ENCODE peak calls at places on chromosomes 3 and 15, in six cellular contexts. One of them, this sample, is unnamed.

GRCh38 chr15:93974804-93975481 is 256.4 kb upstream of the MCTP2 start:
- DNase-seq in gastrocnemius medialis: no peak
- DNase-seq in hepatocyte: peak; percentile 81
- DNase-seq in ascending aorta: no peak
- DNase-seq in HCT116: peak; percentile 2
- DNase-seq in ovary: no peak
- DNase-seq in this sample: no peak

GRCh38 chr15:33612721-33613304 is 302.0 kb downstream of the RYR3 start:
- DNase-seq in gastrocnemius medialis: no peak
- DNase-seq in HCT116: no peak
- DNase-seq in hepatocyte: no peak
- DNase-seq in ascending aorta: no peak
- DNase-seq in ovary: no peak
- DNase-seq in this sample: no peak

GRCh38 chr15:34161329-34161953 is 48.5 kb downstream of the KATNBL1 start:
- DNase-seq in ascending aorta: no peak
- DNase-seq in gastrocnemius medialis: no peak
- DNase-seq in ovary: no peak
- DNase-seq in HCT116: peak; percentile 26
- DNase-seq in hepatocyte: peak; percentile 57
- DNase-seq in this sample: no peak

GRCh38 chr3:197289726-197290125 is 8.7 kb downstream of the DLG1 start:
- DNase-seq in gastrocnemius medialis: no peak
- DNase-seq in ovary: no peak
- DNase-seq in ascending aorta: no peak
- DNase-seq in hepatocyte: no peak
- DNase-seq in HCT116: no peak
- DNase-seq in this sample: no peak

GRCh38 chr15:51310064-51310463 is 28.3 kb downstream of the CYP19A1 start:
- DNase-seq in hepatocyte: no peak
- DNase-seq in ovary: no peak
- DNase-seq in HCT116: no peak
- DNase-seq in gastrocnemius medialis: no peak
- DNase-seq in ascending aorta: no peak
- DNase-seq in this sample: peak; percentile 55

GRCh38 chr3:118882353-118882947 is 152.2 kb downstream of the IGSF11 start:
- DNase-seq in gastrocnemius medialis: peak; percentile 6
- DNase-seq in ascending aorta: peak; percentile 75
- DNase-seq in ovary: peak; percentile 67
- DNase-seq in HCT116: peak; percentile 49
- DNase-seq in hepatocyte: peak; percentile 80
- DNase-seq in this sample: peak; percentile 73

GRCh38 chr15:95988574-95988887 is 342.0 kb upstream of the NR2F2 start:
- DNase-seq in hepatocyte: peak; percentile 16
- DNase-seq in ovary: peak; percentile 58
- DNase-seq in HCT116: no peak
- DNase-seq in gastrocnemius medialis: no peak
- DNase-seq in ascending aorta: no peak
- DNase-seq in this sample: no peak

GRCh38 chr3:142646020-142646783 is 50.0 kb downstream of the PLS1 start:
- DNase-seq in hepatocyte: no peak
- DNase-seq in HCT116: no peak
- DNase-seq in ascending aorta: no peak
- DNase-seq in gastrocnemius medialis: no peak
- DNase-seq in ovary: no peak
- DNase-seq in this sample: no peak

GRCh38 chr3:114319453-114319852 is 25.6 kb downstream of the TIGIT start:
- DNase-seq in HCT116: no peak
- DNase-seq in ovary: no peak
- DNase-seq in hepatocyte: peak; percentile 8
- DNase-seq in gastrocnemius medialis: no peak
- DNase-seq in ascending aorta: no peak
- DNase-seq in this sample: no peak

GRCh38 chr15:40038267-40038653 is 721 bp downstream of the SRP14 start:
- DNase-seq in ovary: no peak
- DNase-seq in HCT116: no peak
- DNase-seq in hepatocyte: no peak
- DNase-seq in ascending aorta: no peak
- DNase-seq in gastrocnemius medialis: no peak
- DNase-seq in this sample: no peak

GRCh38 chr3:101898752-101899169 is 49.4 kb downstream of the NFKBIZ start:
- DNase-seq in hepatocyte: no peak
- DNase-seq in HCT116: no peak
- DNase-seq in ovary: no peak
- DNase-seq in gastrocnemius medialis: peak; percentile 9
- DNase-seq in ascending aorta: no peak
- DNase-seq in this sample: no peak

GRCh38 chr15:99135194-99135593 is 30.3 kb downstream of the SYNM start:
- DNase-seq in ovary: no peak
- DNase-seq in ascending aorta: no peak
- DNase-seq in gastrocnemius medialis: no peak
- DNase-seq in hepatocyte: no peak
- DNase-seq in HCT116: no peak
- DNase-seq in this sample: no peak

GRCh38 chr3:11391172-11391879 is 119.1 kb downstream of the ATG7 start:
- DNase-seq in hepatocyte: peak; percentile 28
- DNase-seq in HCT116: no peak
- DNase-seq in ovary: no peak
- DNase-seq in gastrocnemius medialis: no peak
- DNase-seq in ascending aorta: no peak
- DNase-seq in this sample: no peak

GRCh38 chr15:68231102-68231818 is 1.7 kb upstream of the CLN6 start:
- DNase-seq in HCT116: no peak
- DNase-seq in ascending aorta: peak; percentile 61
- DNase-seq in ovary: no peak
- DNase-seq in hepatocyte: no peak
- DNase-seq in gastrocnemius medialis: no peak
- DNase-seq in this sample: no peak

GRCh38 chr3:76024640-76025039 is 239.3 kb upstream of the ZNF717 start:
- DNase-seq in gastrocnemius medialis: no peak
- DNase-seq in HCT116: no peak
- DNase-seq in ovary: no peak
- DNase-seq in hepatocyte: peak; percentile 22
- DNase-seq in ascending aorta: no peak
- DNase-seq in this sample: no peak

GRCh38 chr3:189529468-189529867 is 101.7 kb upstream of the TP63 start:
- DNase-seq in ovary: no peak
- DNase-seq in gastrocnemius medialis: no peak
- DNase-seq in HCT116: no peak
- DNase-seq in ascending aorta: no peak
- DNase-seq in hepatocyte: no peak
- DNase-seq in this sample: no peak

GRCh38 chr3:187919990-187920389 is 174.7 kb upstream of the BCL6 start:
- DNase-seq in gastrocnemius medialis: no peak
- DNase-seq in HCT116: no peak
- DNase-seq in ascending aorta: no peak
- DNase-seq in ovary: no peak
- DNase-seq in hepatocyte: no peak
- DNase-seq in this sample: no peak

GRCh38 chr3:94522488-94522887 is 459.6 kb downstream of the NSUN3 start:
- DNase-seq in HCT116: no peak
- DNase-seq in ovary: no peak
- DNase-seq in hepatocyte: peak; percentile 21
- DNase-seq in ascending aorta: no peak
- DNase-seq in gastrocnemius medialis: no peak
- DNase-seq in this sample: no peak

GRCh38 chr3:21750831-21751391 is at the start of gene ZNF385D:
- DNase-seq in hepatocyte: peak; percentile 69
- DNase-seq in HCT116: no peak
- DNase-seq in ovary: peak; percentile 49
- DNase-seq in ascending aorta: peak; percentile 79
- DNase-seq in gastrocnemius medialis: peak; percentile 22
- DNase-seq in this sample: peak; percentile 45

GRCh38 chr3:105747056-105747455 is 121.8 kb downstream of the CBLB start:
- DNase-seq in gastrocnemius medialis: no peak
- DNase-seq in hepatocyte: no peak
- DNase-seq in ascending aorta: no peak
- DNase-seq in HCT116: no peak
- DNase-seq in ovary: no peak
- DNase-seq in this sample: no peak

GRCh38 chr3:170189396-170190256 is 8.1 kb upstream of the PHC3 start:
- DNase-seq in ovary: no peak
- DNase-seq in gastrocnemius medialis: no peak
- DNase-seq in ascending aorta: no peak
- DNase-seq in HCT116: no peak
- DNase-seq in hepatocyte: no peak
- DNase-seq in this sample: no peak
- TF ChIP-seq CTCF in ovary: no peak
- TF ChIP-seq CTCF in gastrocnemius medialis: no peak
- TF ChIP-seq CTCF in ascending aorta: no peak
- TF ChIP-seq CTCF in HCT116: no peak
- TF ChIP-seq CTCF in hepatocyte: no peak
- TF ChIP-seq CTCF in this sample: no peak

GRCh38 chr15:83654379-83655236 is 685 bp downstream of the ADAMTSL3 start:
- DNase-seq in gastrocnemius medialis: no peak
- DNase-seq in ovary: peak; percentile 19
- DNase-seq in ascending aorta: peak; percentile 75
- DNase-seq in HCT116: no peak
- DNase-seq in hepatocyte: peak; percentile 41
- DNase-seq in this sample: peak; percentile 78
- H3K4me3 ChIP-seq in gastrocnemius medialis: peak overlapping the region; percentile 57
- H3K4me3 ChIP-seq in ovary: peak overlapping the region; percentile 66
- H3K4me3 ChIP-seq in ascending aorta: peak overlapping the region; percentile 74
- H3K4me3 ChIP-seq in HCT116: no peak overlapping the region
- H3K4me3 ChIP-seq in hepatocyte: peak overlapping the region; percentile 16
- H3K4me3 ChIP-seq in this sample: peak overlapping the region; percentile 91

GRCh38 chr15:29631076-29632070 is 190.9 kb downstream of the TJP1 start:
- DNase-seq in ascending aorta: no peak
- DNase-seq in HCT116: no peak
- DNase-seq in gastrocnemius medialis: no peak
- DNase-seq in hepatocyte: no peak
- DNase-seq in ovary: no peak
- DNase-seq in this sample: no peak
- TF ChIP-seq CTCF in ascending aorta: no peak
- TF ChIP-seq CTCF in HCT116: no peak
- TF ChIP-seq CTCF in gastrocnemius medialis: no peak
- TF ChIP-seq CTCF in hepatocyte: no peak
- TF ChIP-seq CTCF in ovary: no peak
- TF ChIP-seq CTCF in this sample: no peak

GRCh38 chr3:151437047-151437446 is 23.8 kb downstream of the IGSF10 start:
- DNase-seq in gastrocnemius medialis: no peak
- DNase-seq in HCT116: no peak
- DNase-seq in ovary: no peak
- DNase-seq in hepatocyte: no peak
- DNase-seq in ascending aorta: no peak
- DNase-seq in this sample: no peak

GRCh38 chr3:151434151-151434890 is 26.5 kb downstream of the IGSF10 start:
- DNase-seq in ascending aorta: no peak
- DNase-seq in HCT116: no peak
- DNase-seq in ovary: no peak
- DNase-seq in hepatocyte: peak; percentile 13
- DNase-seq in gastrocnemius medialis: no peak
- DNase-seq in this sample: no peak

GRCh38 chr3:151430821-151431484 is 29.9 kb downstream of the IGSF10 start:
- DNase-seq in ascending aorta: no peak
- DNase-seq in gastrocnemius medialis: no peak
- DNase-seq in HCT116: no peak
- DNase-seq in hepatocyte: no peak
- DNase-seq in ovary: no peak
- DNase-seq in this sample: no peak

GRCh38 chr3:151431940-151432339 is 28.9 kb downstream of the IGSF10 start:
- DNase-seq in ascending aorta: no peak
- DNase-seq in gastrocnemius medialis: no peak
- DNase-seq in HCT116: no peak
- DNase-seq in hepatocyte: no peak
- DNase-seq in ovary: no peak
- DNase-seq in this sample: no peak

GRCh38 chr3:151432624-151433372 is 28.1 kb downstream of the IGSF10 start:
- DNase-seq in gastrocnemius medialis: no peak
- DNase-seq in hepatocyte: no peak
- DNase-seq in ascending aorta: no peak
- DNase-seq in ovary: no peak
- DNase-seq in HCT116: no peak
- DNase-seq in this sample: no peak
- H3K4me3 ChIP-seq in gastrocnemius medialis: no peak overlapping the region
- H3K4me3 ChIP-seq in hepatocyte: no peak overlapping the region
- H3K4me3 ChIP-seq in ascending aorta: no peak overlapping the region
- H3K4me3 ChIP-seq in ovary: no peak overlapping the region
- H3K4me3 ChIP-seq in HCT116: no peak overlapping the region
- H3K4me3 ChIP-seq in this sample: no peak overlapping the region

GRCh38 chr3:16595778-16596177 is 9.4 kb downstream of the DAZL start:
- DNase-seq in HCT116: no peak
- DNase-seq in ascending aorta: no peak
- DNase-seq in ovary: no peak
- DNase-seq in hepatocyte: no peak
- DNase-seq in gastrocnemius medialis: no peak
- DNase-seq in this sample: no peak
- TF ChIP-seq CTCF in HCT116: no peak
- TF ChIP-seq CTCF in ascending aorta: no peak
- TF ChIP-seq CTCF in ovary: no peak
- TF ChIP-seq CTCF in hepatocyte: no peak
- TF ChIP-seq CTCF in gastrocnemius medialis: no peak
- TF ChIP-seq CTCF in this sample: no peak

GRCh38 chr3:184488577-184488976 is 73.0 kb upstream of the EPHB3 start:
- DNase-seq in HCT116: no peak
- DNase-seq in ovary: no peak
- DNase-seq in gastrocnemius medialis: no peak
- DNase-seq in hepatocyte: no peak
- DNase-seq in ascending aorta: no peak
- DNase-seq in this sample: no peak

GRCh38 chr3:184489457-184489856 is 72.1 kb upstream of the EPHB3 start:
- DNase-seq in gastrocnemius medialis: no peak
- DNase-seq in HCT116: no peak
- DNase-seq in ovary: no peak
- DNase-seq in ascending aorta: no peak
- DNase-seq in hepatocyte: no peak
- DNase-seq in this sample: no peak

GRCh38 chr3:184496933-184497332 is 64.7 kb upstream of the EPHB3 start:
- DNase-seq in gastrocnemius medialis: no peak
- DNase-seq in HCT116: no peak
- DNase-seq in ascending aorta: no peak
- DNase-seq in hepatocyte: no peak
- DNase-seq in ovary: no peak
- DNase-seq in this sample: no peak

GRCh38 chr3:184491011-184491576 is 70.5 kb upstream of the EPHB3 start:
- DNase-seq in HCT116: no peak
- DNase-seq in gastrocnemius medialis: no peak
- DNase-seq in ascending aorta: no peak
- DNase-seq in ovary: peak; percentile 49
- DNase-seq in hepatocyte: peak; percentile 44
- DNase-seq in this sample: no peak

GRCh38 chr3:184491867-184492615 is 69.5 kb upstream of the EPHB3 start:
- DNase-seq in ovary: peak; percentile 51
- DNase-seq in ascending aorta: peak; percentile 67
- DNase-seq in hepatocyte: no peak
- DNase-seq in gastrocnemius medialis: no peak
- DNase-seq in HCT116: no peak
- DNase-seq in this sample: peak; percentile 57
- H3K4me3 ChIP-seq in ovary: no peak overlapping the region
- H3K4me3 ChIP-seq in ascending aorta: no peak overlapping the region
- H3K4me3 ChIP-seq in hepatocyte: no peak overlapping the region
- H3K4me3 ChIP-seq in gastrocnemius medialis: no peak overlapping the region
- H3K4me3 ChIP-seq in HCT116: no peak overlapping the region
- H3K4me3 ChIP-seq in this sample: no peak overlapping the region

GRCh38 chr3:481680-482079 is 285.1 kb downstream of the CHL1 start:
- DNase-seq in ascending aorta: no peak
- DNase-seq in gastrocnemius medialis: no peak
- DNase-seq in ovary: no peak
- DNase-seq in hepatocyte: peak; percentile 25
- DNase-seq in HCT116: no peak
- DNase-seq in this sample: no peak
- TF ChIP-seq CTCF in ascending aorta: peak; percentile 37
- TF ChIP-seq CTCF in gastrocnemius medialis: no peak
- TF ChIP-seq CTCF in ovary: no peak
- TF ChIP-seq CTCF in hepatocyte: peak; percentile 53
- TF ChIP-seq CTCF in HCT116: no peak
- TF ChIP-seq CTCF in this sample: peak; percentile 18

GRCh38 chr15:67032608-67033007 is 32.8 kb upstream of the SMAD3 start:
- DNase-seq in ovary: no peak
- DNase-seq in hepatocyte: no peak
- DNase-seq in gastrocnemius medialis: no peak
- DNase-seq in HCT116: no peak
- DNase-seq in ascending aorta: peak; percentile 47
- DNase-seq in this sample: no peak
- H3K4me3 ChIP-seq in ovary: no peak overlapping the region
- H3K4me3 ChIP-seq in hepatocyte: no peak overlapping the region
- H3K4me3 ChIP-seq in gastrocnemius medialis: no peak overlapping the region
- H3K4me3 ChIP-seq in HCT116: no peak overlapping the region
- H3K4me3 ChIP-seq in ascending aorta: no peak overlapping the region
- H3K4me3 ChIP-seq in this sample: no peak overlapping the region

This sample was measured in tibial artery.